ENCODE peak calls at places on chromosomes 6 and 20, in nine cellular contexts. B is transverse colon, J is psoas muscle, P is heart right ventricle, O is NT2/D1, R is heart left ventricle, N is Caco-2, U is endodermal cell, L is body of pancreas. T is an unnamed sample. For H3K9me3 and H3K4me1, the result is how much of the 10 kb centered on the place peaks cover.

GRCh38 chr6:141675957-141676356 is 456.8 kb upstream of the GJE1 start:
- DNase-seq in N (no peak), L (no peak), O (no peak), R (no peak), U (no peak), J (no peak), P (no peak), B (no peak), T (no peak)

GRCh38 chr6:80223743-80224212 is 117.3 kb downstream of the BCKDHB start:
- DNase-seq in L (no peak), P (no peak), U (no peak), B (no peak), J (no peak), O (no peak), R (peak), N (no peak), T (peak)

GRCh38 chr6:154245542-154245941 is 111.1 kb downstream of the IPCEF1 start:
- DNase-seq in O (no peak), U (no peak), L (no peak), B (no peak), R (no peak), J (no peak), N (no peak), P (no peak), T (no peak)

GRCh38 chr6:30876039-30876730 is 8.1 kb upstream of the DDR1 start:
- DNase-seq in R (no peak), L (peak), O (no peak), N (no peak), B (no peak), J (no peak), U (no peak), P (no peak), T (no peak)

GRCh38 chr6:3742076-3742425 is 9.5 kb downstream of the PXDC1 start:
- DNase-seq in O (no peak), L (no peak), J (no peak), B (no peak), N (no peak), R (no peak), U (no peak), P (no peak), T (no peak)

GRCh38 chr6:164827537-164827936 is 481.9 kb downstream of the C6orf118 start:
- DNase-seq in U (no peak), R (no peak), N (no peak), J (no peak), B (no peak), O (no peak), L (no peak), P (no peak), T (no peak)

GRCh38 chr6:160400426-160400825 is 52.2 kb downstream of the SLC22A3 start:
- DNase-seq in N (no peak), R (no peak), L (no peak), U (no peak), P (no peak), O (no peak), J (no peak), B (no peak), T (no peak)

GRCh38 chr6:80457044-80457933 is 350.8 kb downstream of the BCKDHB start:
- DNase-seq in U (no peak), L (peak), J (peak), P (peak), O (no peak), R (peak), N (no peak), B (peak), T (peak)

GRCh38 chr20:23857954-23858565 is 21.5 kb downstream of the CST5 start:
- DNase-seq in U (peak), P (no peak), L (no peak), B (no peak), N (no peak), R (no peak), O (peak), J (no peak), T (no peak)

GRCh38 chr6:143575440-143575839 is 63.9 kb upstream of the FUCA2 start:
- DNase-seq in L (peak), R (no peak), U (peak), B (peak), P (peak), O (peak), N (peak), J (no peak), T (peak)

GRCh38 chr6:21227486-21227885 is 366.1 kb upstream of the SOX4 start:
- DNase-seq in O (no peak), N (no peak), U (no peak), B (no peak), L (no peak), J (no peak), P (no peak), R (no peak), T (no peak)

GRCh38 chr6:7331452-7331851 is 18.5 kb upstream of the SSR1 start:
- DNase-seq in N (no peak), R (no peak), B (no peak), J (no peak), L (no peak), P (no peak), U (no peak), O (no peak), T (no peak)

GRCh38 chr20:52540489-52540888 is 348.9 kb upstream of the ZFP64 start:
- DNase-seq in O (no peak), N (no peak), U (no peak), J (no peak), P (no peak), R (no peak), L (no peak), B (no peak), T (no peak)

GRCh38 chr20:17595846-17596245 is 26.0 kb downstream of the DSTN start:
- DNase-seq in B (no peak), J (no peak), N (no peak), P (no peak), L (no peak), O (no peak), R (no peak), U (no peak), T (no peak)

GRCh38 chr6:69216127-69216526 is 580.7 kb downstream of the LMBRD1 start:
- DNase-seq in J (no peak), U (peak), L (no peak), P (no peak), O (peak), N (no peak), B (no peak), R (no peak), T (no peak)

GRCh38 chr6:149160943-149161342 is 156.6 kb upstream of the TAB2 start:
- DNase-seq in L (no peak), N (no peak), U (no peak), P (no peak), R (no peak), B (no peak), J (no peak), O (no peak), T (no peak)

GRCh38 chr6:147974376-147974775 is 368.3 kb upstream of the SASH1 start:
- DNase-seq in J (no peak), N (no peak), P (no peak), O (no peak), U (no peak), R (no peak), B (no peak), L (no peak), T (no peak)

GRCh38 chr20:4710106-4710475 is 11.6 kb upstream of the PRND start:
- DNase-seq in O (no peak), U (peak), B (no peak), J (no peak), N (no peak), P (no peak), L (no peak), R (no peak), T (no peak)

GRCh38 chr6:145887969-145888368 is 73.4 kb upstream of the FBXO30 start:
- DNase-seq in R (peak), O (no peak), L (no peak), U (peak), J (no peak), P (peak), N (no peak), B (no peak), T (no peak)

GRCh38 chr6:71979911-71980310 is 93.6 kb downstream of the RIMS1 start:
- DNase-seq in R (no peak), N (no peak), U (no peak), O (no peak), B (no peak), J (no peak), P (no peak), L (no peak), T (no peak)

GRCh38 chr6:5036309-5036708 is 32.5 kb upstream of the RPP40 start:
- DNase-seq in N (no peak), R (no peak), J (no peak), O (peak), P (no peak), U (peak), B (peak), L (no peak), T (no peak)

GRCh38 chr6:167093922-167094432 is 28.9 kb upstream of the CCR6 start:
- DNase-seq in P (no peak), B (peak), R (no peak), J (peak), L (no peak), N (no peak), O (no peak), U (peak), T (no peak)

GRCh38 chr6:35087361-35088280 is 53.5 kb downstream of the TCP11 start:
- DNase-seq in L (no peak), O (no peak), B (no peak), R (peak), U (peak), N (peak), P (peak), J (no peak), T (no peak)

DNA sequence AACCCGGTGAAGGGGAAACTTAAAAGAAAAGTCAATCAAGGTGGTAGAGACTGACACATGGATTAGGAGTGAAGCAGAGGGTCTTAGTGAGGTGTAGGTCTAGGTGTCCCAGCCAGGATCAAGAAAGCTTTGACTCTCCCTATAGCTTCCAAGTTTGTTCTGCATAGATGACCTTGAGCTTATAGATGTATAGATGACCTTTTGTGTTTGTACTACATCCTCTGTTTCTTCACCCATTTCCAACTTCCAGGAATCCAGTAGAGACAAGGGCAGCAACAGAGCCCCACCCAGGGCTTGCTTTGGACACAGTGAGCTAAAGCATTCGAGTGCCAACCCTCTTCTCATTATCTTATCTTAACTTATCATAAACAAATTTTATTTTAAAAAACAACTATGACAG is 1.8 kb upstream of the MRPS18A start:
- DNase-seq in U (no peak), P (no peak), R (no peak), B (no peak), N (no peak), L (no peak), J (no peak), O (no peak), T (no peak)
- H3K9me3 ChIP-seq in U (under half), P (under half), R (under half), B (under half), N (under half), L (under half), J (under half), O (under half), T (under half)

DNA sequence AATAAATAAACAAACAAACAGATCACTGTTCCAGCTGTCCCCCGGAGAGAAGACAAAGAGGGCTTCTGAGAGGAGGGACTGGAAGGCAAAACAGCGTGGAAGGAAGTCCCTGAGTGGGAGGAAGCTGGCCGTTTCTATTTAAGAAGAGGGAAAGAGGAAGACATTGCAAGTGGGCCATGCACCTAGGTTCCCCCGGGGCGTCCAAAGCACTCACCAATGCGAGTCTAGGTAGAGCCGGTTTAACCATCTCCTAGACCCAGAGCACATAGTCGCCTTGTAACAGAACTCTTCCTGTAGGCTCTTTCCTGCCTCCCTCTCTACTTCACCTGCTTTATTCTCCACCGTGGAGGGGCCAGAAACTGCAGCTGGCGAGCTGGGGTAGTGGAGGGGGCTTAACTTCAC is 158.4 kb downstream of the ZDHHC14 start:
- DNase-seq in O (no peak), L (no peak), N (no peak), B (no peak), U (peak), P (no peak), R (no peak), J (no peak), T (no peak)
- H3K4me1 ChIP-seq in O (under half), L (under half), N (under half), B (under half), U (under half), P (half or more), R (under half), J (half or more), T (under half)

DNA sequence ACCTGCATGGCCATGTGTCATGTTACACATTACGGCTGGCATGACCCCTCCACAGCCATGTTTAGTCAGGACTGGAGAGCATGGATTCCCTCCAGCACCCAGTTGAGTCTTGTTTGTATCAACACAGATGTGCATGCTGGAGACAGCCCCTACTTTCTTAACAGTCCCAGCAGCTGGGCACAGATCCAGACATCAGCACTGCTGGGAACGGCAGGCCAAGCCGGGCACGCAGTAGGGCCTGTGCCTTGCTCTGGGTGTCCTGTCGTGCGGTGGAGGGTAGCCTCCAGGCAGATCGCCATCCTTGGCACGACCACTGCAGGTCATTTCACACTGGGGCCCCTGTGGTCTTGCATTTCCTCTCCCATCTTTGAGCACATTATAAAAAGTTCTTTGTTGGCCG is 381.4 kb downstream of the SMOC2 start:
- DNase-seq in J (no peak), L (no peak), N (no peak), B (no peak), U (no peak), O (no peak), P (no peak), R (no peak), T (no peak)
- H3K9me3 ChIP-seq in J (under half), L (under half), N (under half), B (under half), U (under half), O (under half), P (under half), R (under half), T (under half)

GRCh38 chr20:22572023-22572422 is 12.3 kb downstream of the FOXA2 start:
- DNase-seq in P (no peak), N (no peak), L (no peak), R (no peak), O (no peak), J (no peak), B (no peak), U (no peak), T (no peak)
- H3K4me1 ChIP-seq in P (under half), N (half or more), L (half or more), R (under half), O (under half), J (under half), B (under half), U (half or more), T (under half)

DNA sequence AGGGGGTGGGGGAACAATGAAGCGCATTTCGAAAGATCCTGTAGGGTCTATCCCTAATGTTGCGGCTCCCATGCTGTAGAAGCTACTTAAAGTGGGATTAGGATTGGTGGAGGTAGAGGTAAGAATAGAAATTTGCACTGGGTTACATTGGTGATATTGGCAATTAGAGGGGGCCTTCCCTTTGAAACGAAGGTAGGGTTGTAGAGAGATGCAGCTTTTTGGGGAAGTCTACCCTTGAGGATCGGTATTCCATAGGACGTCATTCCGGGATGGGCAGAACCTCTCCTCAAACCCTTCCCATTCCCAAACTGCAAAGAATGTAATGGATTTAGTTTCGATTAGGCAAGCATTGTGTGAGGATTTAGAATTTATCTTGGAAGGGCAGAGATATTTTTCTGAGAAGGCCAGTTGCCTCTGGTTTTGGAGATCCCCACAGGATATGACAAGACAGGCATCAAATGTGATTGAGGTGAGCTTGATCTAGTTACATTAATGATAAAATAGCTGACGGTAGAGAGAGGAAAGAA is 5.4 kb upstream of the ZNFX1 start:
- DNase-seq in P (no peak), B (no peak), R (no peak), U (peak), O (no peak), J (no peak), N (peak), L (no peak), T (no peak)
- H3K9me3 ChIP-seq in P (under half), B (under half), R (half or more), U (half or more), O (half or more), J (under half), N (half or more), L (under half), T (under half)

DNA sequence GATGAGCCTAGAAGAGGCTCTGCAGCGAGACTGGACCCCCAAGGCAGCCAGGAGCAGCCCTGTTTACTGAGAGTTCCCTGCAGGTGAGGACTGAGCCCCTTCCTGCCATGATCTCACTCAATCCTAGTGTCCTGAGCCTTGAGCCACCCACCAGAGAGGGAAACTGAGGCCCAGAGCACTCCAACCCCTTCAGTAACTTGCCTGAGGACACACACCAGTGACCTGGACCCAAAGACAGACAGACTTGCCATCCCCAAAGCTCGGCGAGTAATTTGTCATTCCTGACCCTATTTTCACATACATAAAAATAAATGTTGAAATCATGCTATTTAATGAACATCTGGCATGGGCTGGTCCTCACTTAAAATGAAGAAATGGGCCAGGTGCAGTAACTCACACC is 16.7 kb downstream of the BMP7 start:
- DNase-seq in B (no peak), U (no peak), P (no peak), R (no peak), J (no peak), L (no peak), N (no peak), O (no peak), T (no peak)
- H3K4me1 ChIP-seq in B (under half), U (under half), P (under half), R (under half), J (under half), L (under half), N (under half), O (under half), T (under half)

GRCh38 chr20:60750909-60751308 is 501.2 kb upstream of the CDH4 start:
- DNase-seq in U (no peak), L (no peak), N (no peak), B (no peak), O (no peak), J (no peak), P (no peak), R (no peak), T (no peak)
- H3K9me3 ChIP-seq in U (under half), L (under half), N (under half), B (under half), O (under half), J (under half), P (under half), R (under half), T (under half)

DNA sequence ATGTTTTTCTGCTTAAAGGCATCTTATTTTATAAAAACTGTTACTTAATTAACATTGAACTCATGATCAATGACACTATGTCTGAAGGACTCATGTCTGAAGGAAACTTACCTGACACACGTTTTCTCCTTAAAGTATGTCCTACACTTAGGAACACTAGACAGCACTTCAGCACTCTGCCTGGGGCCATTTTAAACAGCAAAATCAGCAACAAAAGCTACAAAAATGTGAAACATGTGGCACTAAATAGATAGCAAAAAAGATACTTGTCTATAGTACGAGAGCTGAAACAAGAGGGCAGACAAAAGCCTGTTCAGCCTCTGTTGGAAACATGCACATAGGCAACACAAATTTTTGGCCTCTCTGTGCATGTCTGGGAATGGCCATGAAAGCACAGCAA is 93.5 kb upstream of the TMEM30A start:
- DNase-seq in L (no peak), N (no peak), P (no peak), J (no peak), O (no peak), U (no peak), R (no peak), B (no peak), T (no peak)
- H3K4me1 ChIP-seq in L (under half), N (under half), P (half or more), J (under half), O (under half), U (under half), R (under half), B (under half), T (under half)